ENCODE peak calls at places on chromosomes 1 and 21, in five cellular contexts. One of them, this sample, is unnamed.

GRCh38 chr1:29457496-29458368 is 221.4 kb downstream of the PTPRU start:
- DNase-seq in GM19239: no peak
- DNase-seq in HFFc6: no peak
- DNase-seq in GM12865: no peak
- DNase-seq in cardiac fibroblast: no peak
- DNase-seq in this sample: no peak

GRCh38 chr1:242886137-242886536 is 361.6 kb upstream of the PLD5 start:
- DNase-seq in GM19239: peak
- DNase-seq in HFFc6: no peak
- DNase-seq in GM12865: no peak
- DNase-seq in cardiac fibroblast: no peak
- DNase-seq in this sample: no peak

GRCh38 chr1:24089743-24090555 is 22.0 kb downstream of the MYOM3 start:
- DNase-seq in GM19239: no peak
- DNase-seq in HFFc6: no peak
- DNase-seq in GM12865: no peak
- DNase-seq in cardiac fibroblast: no peak
- DNase-seq in this sample: no peak

GRCh38 chr1:1547476-1547875 is 7.1 kb upstream of the TMEM240 start:
- DNase-seq in GM19239: no peak
- DNase-seq in HFFc6: no peak
- DNase-seq in GM12865: no peak
- DNase-seq in cardiac fibroblast: no peak
- DNase-seq in this sample: no peak

GRCh38 chr1:23624440-23624839 is 65.1 kb upstream of the ID3 start:
- DNase-seq in GM19239: no peak
- DNase-seq in HFFc6: no peak
- DNase-seq in GM12865: peak
- DNase-seq in cardiac fibroblast: no peak
- DNase-seq in this sample: no peak

GRCh38 chr1:77545970-77546369 is 136.5 kb downstream of the ZZZ3 start:
- DNase-seq in GM19239: no peak
- DNase-seq in HFFc6: peak
- DNase-seq in GM12865: no peak
- DNase-seq in cardiac fibroblast: peak
- DNase-seq in this sample: no peak

GRCh38 chr21:36087362-36088138 is 17.7 kb downstream of the CBR1 start:
- DNase-seq in GM19239: no peak
- DNase-seq in HFFc6: peak
- DNase-seq in GM12865: no peak
- DNase-seq in cardiac fibroblast: no peak
- DNase-seq in this sample: no peak

GRCh38 chr1:161037661-161038522 is 872 bp downstream of the TSTD1 start:
- DNase-seq in GM19239: no peak
- DNase-seq in HFFc6: no peak
- DNase-seq in GM12865: no peak
- DNase-seq in cardiac fibroblast: no peak
- DNase-seq in this sample: no peak

GRCh38 chr1:151715726-151716404 is 738 bp downstream of the CELF3 start:
- DNase-seq in GM19239: no peak
- DNase-seq in HFFc6: no peak
- DNase-seq in GM12865: peak
- DNase-seq in cardiac fibroblast: no peak
- DNase-seq in this sample: no peak

GRCh38 chr1:118487091-118487490 is 302.1 kb upstream of the SPAG17 start:
- DNase-seq in GM19239: no peak
- DNase-seq in HFFc6: no peak
- DNase-seq in GM12865: no peak
- DNase-seq in cardiac fibroblast: no peak
- DNase-seq in this sample: no peak

GRCh38 chr21:45525153-45525909 is 16.9 kb downstream of the SLC19A1 start:
- DNase-seq in GM19239: no peak
- DNase-seq in HFFc6: no peak
- DNase-seq in GM12865: no peak
- DNase-seq in cardiac fibroblast: no peak
- DNase-seq in this sample: peak

This sample was measured in CD8-positive, alpha-beta T cell.